ENCODE peak calls at places on chromosome 1, in six cellular contexts. T, S, V, B, L and F are unnamed samples.

GRCh38 chr1:226609836-226610455 is 61.4 kb downstream of the STUM start:
- DNase-seq in T (no peak), S (peak), V (peak), B (peak), L (no peak), F (no peak)

GRCh38 chr1:108719654-108720435 is 7.1 kb downstream of the FNDC7 start:
- DNase-seq in T (peak), S (no peak), V (peak), B (peak), L (no peak), F (peak)

GRCh38 chr1:202276920-202277319 is 64.8 kb downstream of the UBE2T start:
- DNase-seq in T (no peak), S (no peak), V (no peak), B (no peak), L (no peak), F (no peak)

GRCh38 chr1:10646347-10646861 is 150.0 kb downstream of the CASZ1 start:
- DNase-seq in T (peak), S (no peak), V (peak), B (no peak), L (peak), F (no peak)

GRCh38 chr1:118325545-118326225 is 140.7 kb upstream of the SPAG17 start:
- DNase-seq in T (no peak), S (no peak), V (no peak), B (no peak), L (no peak), F (no peak)

GRCh38 chr1:235304549-235305451 is 23.2 kb downstream of the ARID4B start:
- DNase-seq in T (peak), S (no peak), V (peak), B (no peak), L (no peak), F (no peak)

GRCh38 chr1:245197911-245198379 is 43.2 kb downstream of the KIF26B start:
- DNase-seq in T (peak), S (no peak), V (peak), B (peak), L (no peak), F (no peak)

GRCh38 chr1:53061123-53061858 is 722 bp upstream of the PODN start:
- DNase-seq in T (no peak), S (peak), V (peak), B (no peak), L (no peak), F (no peak)

GRCh38 chr1:36908096-36908495 is 126.2 kb downstream of the GRIK3 start:
- DNase-seq in T (no peak), S (no peak), V (no peak), B (no peak), L (no peak), F (no peak)

GRCh38 chr1:99650773-99651437 is 5.0 kb downstream of the PALMD start:
- DNase-seq in T (no peak), S (no peak), V (peak), B (no peak), L (peak), F (peak)

GRCh38 chr1:170175032-170175431 is 29.3 kb downstream of the NTMT2 start:
- DNase-seq in T (no peak), S (no peak), V (no peak), B (no peak), L (no peak), F (no peak)

GRCh38 chr1:217354900-217355299 is 276.0 kb downstream of the GPATCH2 start:
- DNase-seq in T (no peak), S (no peak), V (no peak), B (no peak), L (no peak), F (no peak)

GRCh38 chr1:15863156-15863901 is 15.8 kb downstream of the SPEN start:
- DNase-seq in T (no peak), S (no peak), V (no peak), B (no peak), L (no peak), F (no peak)

GRCh38 chr1:89198500-89199072 is at the start of gene GBP4:
- DNase-seq in T (no peak), S (peak), V (peak), B (no peak), L (peak), F (no peak)

GRCh38 chr1:170854677-170855076 is 80.7 kb upstream of the MROH9 start:
- DNase-seq in T (no peak), S (no peak), V (no peak), B (no peak), L (peak), F (no peak)

GRCh38 chr1:94544706-94545490 is 3.3 kb upstream of the F3 start:
- DNase-seq in T (peak), S (no peak), V (peak), B (peak), L (no peak), F (no peak)
- TF ChIP-seq CTCF in T (peak), S (no peak), V (peak), B (peak), L (no peak), F (no peak)

DNA sequence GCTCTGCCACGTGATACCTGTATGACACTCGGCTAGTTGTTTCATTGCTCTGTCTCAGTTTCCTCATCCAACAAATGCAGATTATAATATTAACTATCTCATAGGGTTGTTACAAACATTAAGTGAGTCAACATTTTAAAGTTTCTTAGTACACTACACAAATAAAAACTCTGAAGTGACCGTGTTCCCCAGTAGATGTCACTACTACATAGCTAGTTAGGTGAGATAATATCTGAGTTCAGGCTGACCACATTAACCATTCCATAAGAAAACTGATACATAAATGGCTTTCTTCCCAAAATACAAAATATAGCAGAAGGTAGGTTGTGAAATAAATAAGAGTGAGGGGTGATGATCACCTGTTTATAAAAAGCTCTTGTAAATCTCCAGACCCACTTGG is 214.1 kb downstream of the NUF2 start:
- DNase-seq in T (peak), S (no peak), V (peak), B (peak), L (peak), F (peak)
- TF ChIP-seq CTCF in T (peak), S (no peak), V (peak), B (peak), L (peak), F (peak)

GRCh38 chr1:40390857-40391256 is 17.3 kb downstream of the SMAP2 start:
- DNase-seq in T (no peak), S (no peak), V (no peak), B (no peak), L (no peak), F (no peak)

GRCh38 chr1:40392206-40392605 is 18.7 kb downstream of the SMAP2 start:
- DNase-seq in T (peak), S (no peak), V (peak), B (peak), L (no peak), F (no peak)

GRCh38 chr1:40391688-40392145 is 18.2 kb downstream of the SMAP2 start:
- DNase-seq in T (no peak), S (no peak), V (no peak), B (no peak), L (no peak), F (no peak)

GRCh38 chr1:40389234-40389815 is 15.8 kb downstream of the SMAP2 start:
- DNase-seq in T (no peak), S (no peak), V (no peak), B (no peak), L (no peak), F (no peak)

DNA sequence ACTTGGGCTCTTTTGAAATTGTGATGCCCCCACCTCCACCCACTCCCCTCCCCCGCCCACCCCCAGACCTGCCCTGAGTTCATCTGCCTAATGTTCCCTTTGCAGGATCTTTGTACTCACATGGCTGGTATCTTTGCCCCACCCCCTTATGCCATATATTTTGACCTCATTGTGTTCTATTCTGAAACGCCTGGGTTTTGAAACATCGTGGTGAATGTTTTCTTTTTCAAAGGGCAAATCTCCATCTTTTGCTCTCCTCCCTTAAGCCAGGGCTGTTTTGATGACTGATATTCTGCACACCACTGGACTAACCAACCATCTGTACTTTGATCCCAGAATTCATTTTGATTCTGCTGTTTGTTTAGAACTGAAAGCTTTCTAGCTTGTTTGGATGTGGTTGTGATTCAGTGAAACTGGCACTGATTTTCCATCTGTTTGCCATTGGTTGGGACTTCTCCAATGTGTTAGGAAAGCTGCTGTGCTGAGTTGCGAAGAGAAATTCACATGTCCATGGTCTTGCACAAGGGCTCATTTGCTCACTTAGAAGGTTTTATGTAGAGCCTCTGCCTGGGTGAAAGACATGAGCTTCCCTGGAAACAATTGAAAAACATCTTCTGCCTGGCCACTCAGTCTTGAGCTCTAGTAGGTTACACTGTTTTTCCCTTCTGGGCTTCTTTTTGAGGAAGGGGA is 16.5 kb downstream of the SMAP2 start:
- DNase-seq in T (peak), S (peak), V (peak), B (peak), L (no peak), F (no peak)
- TF ChIP-seq CTCF in T (no peak), S (no peak), V (no peak), B (no peak), L (no peak), F (no peak)

DNA sequence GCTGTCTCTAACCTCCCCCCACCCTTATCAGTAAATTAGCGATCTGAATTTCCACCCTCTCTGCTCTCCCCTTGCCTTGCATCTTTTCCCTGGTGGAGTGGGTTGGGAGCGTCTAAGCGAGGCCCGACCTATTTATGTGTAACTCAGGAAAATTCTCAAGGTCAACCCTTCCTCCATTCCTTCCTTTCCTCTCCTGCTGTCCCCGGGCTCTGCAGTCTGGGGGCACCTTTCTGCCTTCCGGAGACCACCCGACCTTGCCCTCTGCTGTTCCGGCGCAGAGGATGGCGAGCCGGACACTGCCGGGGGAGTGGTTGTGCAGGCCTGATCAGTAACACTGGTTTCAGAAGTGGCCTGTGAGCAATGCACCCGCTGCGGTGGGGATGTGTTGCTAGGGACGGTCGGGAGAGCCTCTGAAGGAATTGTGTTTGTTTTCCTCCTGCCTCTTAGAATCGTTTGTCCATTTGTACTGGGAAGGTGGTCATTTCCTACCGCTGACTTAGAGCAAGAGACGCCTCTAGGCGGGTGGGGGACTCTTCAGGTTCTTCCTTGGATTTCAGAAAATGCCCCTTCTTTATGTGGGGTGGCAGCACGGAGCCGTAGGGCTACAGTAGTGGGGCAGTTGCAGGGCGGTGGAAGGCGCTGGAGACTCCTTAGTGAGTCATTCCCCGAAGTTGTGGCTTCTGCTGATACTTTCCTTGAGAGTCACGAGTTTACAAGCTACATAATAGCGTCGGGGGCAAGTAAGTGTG is 543 bp downstream of the MGST3 start:
- DNase-seq in T (peak), S (peak), V (peak), B (peak), L (peak), F (peak)
- TF ChIP-seq CTCF in T (peak), S (no peak), V (peak), B (peak), L (no peak), F (peak)

DNA sequence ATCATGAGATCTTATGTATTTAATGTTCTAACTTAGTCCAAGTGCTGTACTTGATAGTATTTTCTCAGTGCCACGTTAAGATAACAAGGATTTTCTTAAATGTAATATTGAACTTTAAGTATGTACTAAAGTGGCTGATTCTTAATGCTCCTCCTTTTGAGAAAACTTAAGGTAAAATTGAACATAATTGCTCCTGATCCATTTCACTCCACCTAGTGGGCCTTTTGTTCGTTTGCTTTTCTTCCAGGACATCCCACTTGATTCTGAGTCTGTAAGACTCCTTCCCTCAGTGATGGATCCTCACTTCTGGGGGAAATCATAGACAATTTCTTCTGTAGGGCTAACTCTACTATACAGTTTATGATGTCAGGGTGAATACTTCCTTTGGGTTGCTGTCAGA is 173.1 kb downstream of the LMO4 start:
- DNase-seq in T (no peak), S (no peak), V (peak), B (no peak), L (peak), F (no peak)
- TF ChIP-seq CTCF in T (no peak), S (no peak), V (no peak), B (peak), L (peak), F (peak)

GRCh38 chr1:44049839-44050238 is 18.6 kb upstream of the SLC6A9 start:
- DNase-seq in T (peak), S (peak), V (peak), B (peak), L (no peak), F (no peak)
- TF ChIP-seq CTCF in T (no peak), S (no peak), V (no peak), B (no peak), L (no peak), F (no peak)

GRCh38 chr1:74763714-74764301 is 30.9 kb downstream of the TYW3 start:
- DNase-seq in T (no peak), S (no peak), V (no peak), B (no peak), L (no peak), F (no peak)
- TF ChIP-seq CTCF in T (no peak), S (no peak), V (no peak), B (no peak), L (no peak), F (no peak)

GRCh38 chr1:153922076-153922837 is 515 bp downstream of the GATAD2B start:
- DNase-seq in T (no peak), S (peak), V (no peak), B (no peak), L (peak), F (no peak)

GRCh38 chr1:153921080-153921802 is 1.5 kb downstream of the GATAD2B start:
- DNase-seq in T (no peak), S (no peak), V (no peak), B (no peak), L (no peak), F (no peak)

GRCh38 chr1:153921803-153922075 is 1.0 kb downstream of the GATAD2B start:
- DNase-seq in T (no peak), S (no peak), V (no peak), B (no peak), L (peak), F (no peak)

GRCh38 chr1:153922838-153923652 is at the start of gene GATAD2B:
- DNase-seq in T (peak), S (peak), V (peak), B (peak), L (peak), F (peak)

DNA sequence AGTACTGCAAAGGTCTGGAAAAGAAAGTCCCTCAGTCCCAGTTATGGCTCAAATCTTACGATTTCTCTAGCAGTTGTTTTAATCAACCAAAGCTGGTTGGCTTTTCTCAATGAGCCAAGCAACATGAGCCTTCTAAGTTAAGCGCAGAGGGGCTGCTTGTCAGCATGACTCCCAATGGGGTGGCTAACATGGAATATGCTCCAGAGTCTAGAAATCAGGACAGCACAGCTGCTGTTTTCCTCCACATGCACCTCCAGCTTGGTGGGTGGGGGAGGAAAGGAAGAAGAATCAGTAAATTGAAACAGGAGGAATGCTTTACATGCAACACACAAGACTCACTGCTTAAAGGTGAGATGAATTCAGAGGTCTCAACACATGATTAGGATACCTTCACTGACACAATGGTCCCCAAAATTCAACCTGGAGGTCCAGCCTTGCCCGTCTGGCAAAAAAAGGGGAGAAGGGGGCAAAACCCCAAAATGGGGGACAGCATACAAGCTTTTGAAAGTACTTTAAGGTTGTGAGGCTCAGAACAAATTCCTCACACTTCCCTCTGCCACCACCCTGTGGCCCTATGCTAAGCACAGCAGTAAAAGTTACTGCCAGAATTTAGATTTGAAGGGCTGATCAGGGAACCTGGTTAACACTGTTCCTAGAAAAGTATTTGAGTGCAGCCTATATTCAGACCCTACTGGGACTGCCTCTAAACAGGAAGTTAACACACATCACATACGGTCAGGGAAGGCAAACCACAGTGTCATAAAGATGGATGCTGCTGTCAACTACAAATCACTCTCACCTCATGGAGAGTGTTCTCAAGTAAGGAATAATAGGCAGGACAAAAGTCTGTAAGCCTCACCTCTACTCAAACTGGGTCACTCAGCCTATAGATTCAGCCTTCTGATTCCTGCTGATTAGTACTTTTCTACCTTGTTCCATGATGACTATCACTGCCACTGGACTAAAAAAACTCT is 2.6 kb downstream of the GATAD2B start:
- DNase-seq in T (peak), S (no peak), V (peak), B (no peak), L (no peak), F (no peak)
- TF ChIP-seq CTCF in T (peak), S (no peak), V (peak), B (peak), L (peak), F (peak)

GRCh38 chr1:114094303-114094663 is 59.4 kb downstream of the SYT6 start:
- DNase-seq in T (peak), S (no peak), V (no peak), B (no peak), L (no peak), F (no peak)
- TF ChIP-seq CTCF in T (no peak), S (no peak), V (no peak), B (no peak), L (no peak), F (no peak)

GRCh38 chr1:77757066-77757584 is 2.5 kb downstream of the USP33 start:
- DNase-seq in T (no peak), S (no peak), V (peak), B (no peak), L (no peak), F (no peak)
- TF ChIP-seq CTCF in T (no peak), S (no peak), V (no peak), B (no peak), L (no peak), F (no peak)